ENCODE peak calls at places on chromosome 11, in five cellular contexts. One of them, this sample, is unnamed.

GRCh38 chr11:128902515-128903066 is 11.4 kb downstream of the KCNJ5 start:
- DNase-seq in left ventricle myocardium inferior: no peak
- DNase-seq in CD8-positive, alpha-beta memory T cell: no peak
- DNase-seq in breast epithelium: no peak
- DNase-seq in neural progenitor cell: no peak
- DNase-seq in this sample: no peak

GRCh38 chr11:34926831-34927132 is 10.4 kb downstream of the PDHX start:
- DNase-seq in left ventricle myocardium inferior: no peak
- DNase-seq in neural progenitor cell: no peak
- DNase-seq in CD8-positive, alpha-beta memory T cell: no peak
- DNase-seq in breast epithelium: no peak
- DNase-seq in this sample: no peak

GRCh38 chr11:113376156-113376555 is 11.4 kb upstream of the ANKK1 start:
- DNase-seq in left ventricle myocardium inferior: no peak
- DNase-seq in neural progenitor cell: no peak
- DNase-seq in CD8-positive, alpha-beta memory T cell: no peak
- DNase-seq in breast epithelium: no peak
- DNase-seq in this sample: no peak

GRCh38 chr11:133576351-133576750 is 44.0 kb upstream of the OPCML start:
- DNase-seq in CD8-positive, alpha-beta memory T cell: no peak
- DNase-seq in left ventricle myocardium inferior: no peak
- DNase-seq in neural progenitor cell: peak; percentile 51
- DNase-seq in breast epithelium: no peak
- DNase-seq in this sample: no peak

GRCh38 chr11:2196970-2197770 is 25.6 kb upstream of the TH start:
- DNase-seq in left ventricle myocardium inferior: peak; percentile 68
- DNase-seq in breast epithelium: peak; percentile 78
- DNase-seq in neural progenitor cell: peak; percentile 93
- DNase-seq in CD8-positive, alpha-beta memory T cell: peak; percentile 62
- DNase-seq in this sample: peak; percentile 33

GRCh38 chr11:80698646-80699045 is 1257.8 kb upstream of the TENM4 start:
- DNase-seq in neural progenitor cell: no peak
- DNase-seq in breast epithelium: no peak
- DNase-seq in CD8-positive, alpha-beta memory T cell: no peak
- DNase-seq in left ventricle myocardium inferior: no peak
- DNase-seq in this sample: no peak

GRCh38 chr11:29606596-29606995 is 410.2 kb downstream of the KCNA4 start:
- DNase-seq in left ventricle myocardium inferior: no peak
- DNase-seq in breast epithelium: no peak
- DNase-seq in neural progenitor cell: no peak
- DNase-seq in CD8-positive, alpha-beta memory T cell: no peak
- DNase-seq in this sample: no peak

GRCh38 chr11:2700415-2701211 is 819 bp upstream of the KCNQ1OT1 start:
- DNase-seq in CD8-positive, alpha-beta memory T cell: no peak
- DNase-seq in breast epithelium: peak; percentile 44
- DNase-seq in left ventricle myocardium inferior: peak; percentile 73
- DNase-seq in neural progenitor cell: peak; percentile 78
- DNase-seq in this sample: no peak

GRCh38 chr11:79461144-79461543 is 20.3 kb upstream of the TENM4 start:
- DNase-seq in left ventricle myocardium inferior: no peak
- DNase-seq in neural progenitor cell: peak; percentile 64
- DNase-seq in breast epithelium: no peak
- DNase-seq in CD8-positive, alpha-beta memory T cell: no peak
- DNase-seq in this sample: no peak

GRCh38 chr11:133953999-133954398 is 2.8 kb downstream of the IGSF9B start:
- DNase-seq in neural progenitor cell: no peak
- DNase-seq in breast epithelium: no peak
- DNase-seq in CD8-positive, alpha-beta memory T cell: no peak
- DNase-seq in left ventricle myocardium inferior: no peak
- DNase-seq in this sample: no peak

GRCh38 chr11:130451261-130452019 is 3.0 kb downstream of the ADAMTS15 start:
- DNase-seq in neural progenitor cell: no peak
- DNase-seq in breast epithelium: no peak
- DNase-seq in left ventricle myocardium inferior: peak; percentile 57
- DNase-seq in CD8-positive, alpha-beta memory T cell: no peak
- DNase-seq in this sample: no peak

GRCh38 chr11:36333468-36333867 is 37.4 kb downstream of the PRR5L start:
- DNase-seq in breast epithelium: no peak
- DNase-seq in CD8-positive, alpha-beta memory T cell: no peak
- DNase-seq in left ventricle myocardium inferior: no peak
- DNase-seq in neural progenitor cell: no peak
- DNase-seq in this sample: no peak

GRCh38 chr11:70863988-70864387 is 388.4 kb downstream of the SHANK2 start:
- DNase-seq in neural progenitor cell: no peak
- DNase-seq in CD8-positive, alpha-beta memory T cell: no peak
- DNase-seq in left ventricle myocardium inferior: no peak
- DNase-seq in breast epithelium: no peak
- DNase-seq in this sample: no peak
- H3K9me3 ChIP-seq in neural progenitor cell: no peaks in the 10 kb centered on the region
- H3K9me3 ChIP-seq in CD8-positive, alpha-beta memory T cell: no peaks in the 10 kb centered on the region
- H3K9me3 ChIP-seq in left ventricle myocardium inferior: no peaks in the 10 kb centered on the region
- H3K9me3 ChIP-seq in breast epithelium: no peaks in the 10 kb centered on the region
- H3K9me3 ChIP-seq in this sample: no peaks in the 10 kb centered on the region

DNA sequence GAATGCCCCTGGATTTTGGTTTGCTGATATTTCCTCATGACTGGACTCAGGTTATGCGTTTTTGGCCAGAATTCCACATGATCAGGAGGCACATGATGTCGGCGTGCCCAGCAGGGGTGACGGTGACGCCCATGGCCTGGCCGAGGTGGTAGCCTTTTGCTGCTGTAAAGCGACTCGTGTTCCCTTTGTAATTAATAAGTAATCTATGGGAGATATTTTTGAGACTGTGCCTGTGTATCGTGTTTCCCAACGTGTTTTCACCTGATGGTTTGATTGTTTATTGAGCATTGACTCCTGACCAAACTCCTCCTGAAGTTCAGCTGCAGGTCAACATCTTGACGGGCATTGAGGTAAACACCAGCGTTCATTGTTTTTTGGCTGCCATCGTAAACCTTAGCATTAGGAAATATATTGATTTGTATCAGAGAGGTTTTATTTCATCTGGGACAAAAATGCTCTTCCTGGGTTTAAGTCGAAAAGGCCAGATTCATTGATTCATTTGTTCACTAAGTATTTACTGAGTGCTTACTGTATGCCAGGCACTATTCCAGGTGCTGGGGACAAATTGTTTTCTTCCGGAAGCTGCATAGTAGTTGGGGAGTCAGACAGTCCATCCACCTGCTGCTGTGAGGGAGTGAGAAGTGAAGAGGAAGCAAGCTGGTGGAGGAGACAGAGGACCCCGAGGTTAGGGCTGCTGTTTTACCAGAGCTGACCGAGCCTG is 23.6 kb downstream of the DCPS start:
- DNase-seq in breast epithelium: no peak
- DNase-seq in CD8-positive, alpha-beta memory T cell: no peak
- DNase-seq in left ventricle myocardium inferior: no peak
- DNase-seq in neural progenitor cell: no peak
- DNase-seq in this sample: no peak
- H3K27ac ChIP-seq in breast epithelium: no peak overlapping the region
- H3K27ac ChIP-seq in CD8-positive, alpha-beta memory T cell: no peak overlapping the region
- H3K27ac ChIP-seq in left ventricle myocardium inferior: no peak overlapping the region
- H3K27ac ChIP-seq in neural progenitor cell: no peak overlapping the region
- H3K27ac ChIP-seq in this sample: no peak overlapping the region

DNA sequence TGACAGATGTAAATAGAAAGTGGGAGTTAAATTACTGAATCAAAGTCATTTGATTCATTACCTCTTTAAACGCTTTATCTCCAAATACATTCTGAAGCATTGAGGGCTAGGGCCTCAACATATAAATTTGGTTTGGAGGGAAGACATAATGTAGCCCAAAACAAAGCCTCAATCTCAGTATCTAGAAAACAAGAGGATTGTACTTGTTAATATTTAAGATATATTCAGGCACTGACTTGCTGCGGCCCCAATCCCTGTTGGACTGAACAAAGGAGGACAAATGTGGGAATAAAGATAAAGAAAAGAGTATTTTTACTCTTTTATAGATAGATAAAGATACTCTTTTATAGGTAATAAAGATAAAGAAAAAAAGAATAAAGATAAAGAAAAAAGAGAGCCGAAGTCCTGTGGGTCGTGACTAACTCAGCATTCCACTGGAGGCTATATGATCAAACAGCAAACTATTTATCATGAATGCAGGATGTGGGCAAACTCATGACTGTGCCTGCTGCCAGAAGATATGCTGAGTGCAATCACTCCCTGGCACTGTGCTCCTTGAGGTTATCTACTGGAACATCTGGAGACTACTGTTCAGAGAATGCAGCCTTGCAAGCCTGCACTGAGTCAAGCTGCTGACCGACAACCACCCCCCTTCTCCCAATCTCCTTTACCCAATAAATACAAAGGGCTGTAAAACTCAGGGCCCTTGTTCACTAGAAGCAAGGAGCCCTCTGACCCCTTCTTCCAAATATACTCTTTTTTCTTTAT is 6.9 kb downstream of the OR10V1 start:
- DNase-seq in CD8-positive, alpha-beta memory T cell: no peak
- DNase-seq in left ventricle myocardium inferior: no peak
- DNase-seq in neural progenitor cell: no peak
- DNase-seq in breast epithelium: no peak
- DNase-seq in this sample: no peak
- H3K9me3 ChIP-seq in CD8-positive, alpha-beta memory T cell: no peaks in the 10 kb centered on the region
- H3K9me3 ChIP-seq in left ventricle myocardium inferior: no peaks in the 10 kb centered on the region
- H3K9me3 ChIP-seq in neural progenitor cell: no peaks in the 10 kb centered on the region
- H3K9me3 ChIP-seq in breast epithelium: no peaks in the 10 kb centered on the region
- H3K9me3 ChIP-seq in this sample: no peaks in the 10 kb centered on the region

DNA sequence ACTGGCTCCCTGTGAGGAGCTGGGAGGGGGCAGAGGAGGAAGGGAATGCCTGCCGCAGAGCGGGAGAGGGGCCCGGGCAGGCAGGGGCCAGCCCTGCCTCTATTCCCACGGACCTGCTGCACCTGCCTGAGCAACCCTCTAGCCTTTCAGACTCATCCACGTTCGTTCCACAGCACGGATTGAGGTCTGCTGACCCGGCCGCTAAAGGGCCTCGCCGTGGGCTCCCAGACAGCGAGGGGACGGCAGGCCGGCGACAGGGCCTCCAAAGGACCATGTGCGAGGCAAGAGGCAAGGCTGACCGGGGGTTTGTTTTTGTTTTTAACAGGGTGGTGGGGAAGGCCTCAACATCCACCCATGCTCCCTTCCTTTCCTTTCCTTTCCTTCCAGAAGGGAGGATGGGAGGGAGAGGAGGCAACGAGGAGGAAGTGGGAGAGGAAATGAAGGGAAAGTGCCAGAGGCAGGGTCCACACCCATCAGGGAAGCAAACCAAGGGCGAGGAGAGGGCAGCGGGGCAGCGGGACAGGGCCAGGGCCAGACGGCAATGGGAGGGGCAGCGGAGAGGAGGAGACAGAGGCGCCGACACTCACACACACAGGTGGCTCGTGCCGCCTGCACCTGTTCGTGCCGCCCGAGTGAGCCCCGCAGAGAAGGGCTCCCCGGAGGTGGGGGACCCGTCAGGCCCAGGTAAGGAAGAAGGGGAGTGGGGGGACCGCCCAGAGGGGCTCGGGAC is 7.5 kb downstream of the LRFN4 start:
- DNase-seq in breast epithelium: no peak
- DNase-seq in CD8-positive, alpha-beta memory T cell: no peak
- DNase-seq in neural progenitor cell: no peak
- DNase-seq in left ventricle myocardium inferior: no peak
- DNase-seq in this sample: no peak
- H3K27ac ChIP-seq in breast epithelium: no peak overlapping the region
- H3K27ac ChIP-seq in CD8-positive, alpha-beta memory T cell: no peak overlapping the region
- H3K27ac ChIP-seq in neural progenitor cell: no peak overlapping the region
- H3K27ac ChIP-seq in left ventricle myocardium inferior: no peak overlapping the region
- H3K27ac ChIP-seq in this sample: no peak overlapping the region

DNA sequence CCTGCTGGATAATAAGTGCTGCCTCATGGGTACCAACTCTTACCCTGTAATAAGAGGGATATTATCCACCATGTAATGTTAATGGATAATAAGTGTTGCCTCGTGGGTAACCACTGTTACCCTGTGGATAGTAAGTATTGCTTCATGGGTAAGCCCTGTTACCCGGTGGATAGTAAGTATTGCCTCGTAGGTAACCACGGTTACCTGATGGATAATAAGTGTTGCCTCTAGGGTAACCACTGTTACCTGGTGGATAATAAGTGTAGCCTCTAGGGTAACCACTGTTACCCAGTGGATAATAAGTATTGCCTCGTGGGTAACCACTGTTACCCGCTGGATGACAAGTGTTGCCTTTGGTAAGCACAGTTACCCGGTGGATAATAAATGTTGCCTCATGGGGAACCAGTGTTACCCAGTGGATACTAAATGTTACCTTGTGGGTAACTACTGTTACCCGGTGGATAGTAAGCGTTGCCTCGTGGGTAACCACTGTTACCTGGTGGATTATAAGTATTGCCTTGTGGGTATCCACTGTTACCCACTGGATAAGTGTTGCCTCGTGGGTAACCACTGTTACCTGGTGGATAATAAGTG is 18.6 kb upstream of the NXPE4 start:
- DNase-seq in CD8-positive, alpha-beta memory T cell: no peak
- DNase-seq in left ventricle myocardium inferior: no peak
- DNase-seq in neural progenitor cell: no peak
- DNase-seq in breast epithelium: no peak
- DNase-seq in this sample: no peak
- H3K9me3 ChIP-seq in CD8-positive, alpha-beta memory T cell: no peaks in the 10 kb centered on the region
- H3K9me3 ChIP-seq in left ventricle myocardium inferior: peaks cover 12% of the 10 kb centered on the region
- H3K9me3 ChIP-seq in neural progenitor cell: peaks cover 18% of the 10 kb centered on the region
- H3K9me3 ChIP-seq in breast epithelium: no peaks in the 10 kb centered on the region
- H3K9me3 ChIP-seq in this sample: no peaks in the 10 kb centered on the region

GRCh38 chr11:61529537-61530225 is 21.1 kb downstream of the LRRC10B start:
- DNase-seq in breast epithelium: no peak
- DNase-seq in CD8-positive, alpha-beta memory T cell: no peak
- DNase-seq in neural progenitor cell: no peak
- DNase-seq in left ventricle myocardium inferior: peak; percentile 66
- DNase-seq in this sample: no peak
- H3K27ac ChIP-seq in breast epithelium: no peak overlapping the region
- H3K27ac ChIP-seq in CD8-positive, alpha-beta memory T cell: no peak overlapping the region
- H3K27ac ChIP-seq in neural progenitor cell: no peak overlapping the region
- H3K27ac ChIP-seq in left ventricle myocardium inferior: peak overlapping the region; percentile 62
- H3K27ac ChIP-seq in this sample: no peak overlapping the region

DNA sequence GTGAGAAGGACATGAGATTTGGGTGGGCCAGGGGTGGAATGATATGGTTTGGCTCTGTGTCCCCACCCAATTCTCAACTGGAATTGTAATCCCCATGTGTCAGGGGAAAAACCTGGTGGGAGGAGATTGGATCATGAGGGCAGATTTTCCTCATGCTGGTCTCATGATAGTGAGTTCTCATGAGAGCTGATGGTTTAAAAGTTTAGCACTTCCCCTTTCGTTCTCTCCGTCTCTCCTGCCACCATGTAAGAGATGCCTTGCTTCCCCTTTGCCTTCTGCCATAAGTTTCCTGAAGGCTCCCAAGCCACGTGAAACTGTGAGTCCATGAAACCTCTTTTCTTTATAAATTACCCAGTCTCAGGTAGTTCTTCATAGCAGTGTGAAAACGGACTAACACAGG is 113.5 kb downstream of the FCHSD2 start:
- DNase-seq in left ventricle myocardium inferior: no peak
- DNase-seq in CD8-positive, alpha-beta memory T cell: no peak
- DNase-seq in breast epithelium: no peak
- DNase-seq in neural progenitor cell: no peak
- DNase-seq in this sample: no peak
- H3K9me3 ChIP-seq in left ventricle myocardium inferior: peaks cover 31% of the 10 kb centered on the region
- H3K9me3 ChIP-seq in CD8-positive, alpha-beta memory T cell: no peaks in the 10 kb centered on the region
- H3K9me3 ChIP-seq in breast epithelium: peaks cover 31% of the 10 kb centered on the region
- H3K9me3 ChIP-seq in neural progenitor cell: peaks cover 9% of the 10 kb centered on the region
- H3K9me3 ChIP-seq in this sample: peaks cover 6% of the 10 kb centered on the region

GRCh38 chr11:15968461-15969130 is 387.8 kb downstream of the SOX6 start:
- DNase-seq in left ventricle myocardium inferior: no peak
- DNase-seq in neural progenitor cell: peak; percentile 24
- DNase-seq in CD8-positive, alpha-beta memory T cell: no peak
- DNase-seq in breast epithelium: no peak
- DNase-seq in this sample: no peak
- H3K27ac ChIP-seq in left ventricle myocardium inferior: peak overlapping the region; percentile 87
- H3K27ac ChIP-seq in neural progenitor cell: peak overlapping the region; percentile 28
- H3K27ac ChIP-seq in CD8-positive, alpha-beta memory T cell: peak overlapping the region; percentile 29
- H3K27ac ChIP-seq in breast epithelium: peak overlapping the region; percentile 76
- H3K27ac ChIP-seq in this sample: no peak overlapping the region